ENCODE peak calls at places on chromosomes 12 and 14, in six cellular contexts. O is H1, S is sigmoid colon, A is prostate gland, Z is HCT116, Q is K562. E is an unnamed sample. For H3K9me3 and H3K4me1, the result is how much of the 10 kb centered on the place peaks cover.

GRCh38 chr14:31449971-31450610 is 7.2 kb downstream of the DTD2 start:
- DNase-seq in O (no peak), S (no peak), A (no peak), Z (peak), Q (peak), E (no peak)

GRCh38 chr14:53954551-53955233 is 1.9 kb downstream of the BMP4 start:
- DNase-seq in O (peak), S (peak), A (no peak), Z (no peak), Q (no peak), E (no peak)

GRCh38 chr14:100285021-100285912 is 21.0 kb downstream of the SLC25A29 start:
- DNase-seq in O (peak), S (no peak), A (peak), Z (no peak), Q (peak), E (no peak)

GRCh38 chr14:34368971-34369665 is 92.9 kb downstream of the SPTSSA start:
- DNase-seq in O (no peak), S (no peak), A (no peak), Z (no peak), Q (no peak), E (no peak)

GRCh38 chr12:954736-955135 is 5.2 kb upstream of the RAD52 start:
- DNase-seq in O (no peak), S (no peak), A (no peak), Z (no peak), Q (no peak), E (no peak)

GRCh38 chr12:47207005-47207717 is 127.4 kb upstream of the AMIGO2 start:
- DNase-seq in O (peak), S (no peak), A (no peak), Z (no peak), Q (no peak), E (no peak)

GRCh38 chr12:76929499-76929898 is 50.7 kb upstream of the CSRP2 start:
- DNase-seq in O (no peak), S (no peak), A (no peak), Z (no peak), Q (no peak), E (no peak)

GRCh38 chr12:69986109-69986508 is 161.1 kb downstream of the MYRFL start:
- DNase-seq in O (no peak), S (no peak), A (no peak), Z (no peak), Q (no peak), E (no peak)

GRCh38 chr12:30806989-30807694 is 52.4 kb upstream of the CAPRIN2 start:
- DNase-seq in O (peak), S (no peak), A (peak), Z (peak), Q (peak), E (no peak)

GRCh38 chr12:53219956-53220856 is 11.8 kb downstream of the RARG start:
- DNase-seq in O (peak), S (peak), A (peak), Z (peak), Q (peak), E (no peak)

GRCh38 chr14:103260629-103261124 is 73.4 kb upstream of the EIF5 start:
- DNase-seq in O (peak), S (peak), A (peak), Z (no peak), Q (no peak), E (no peak)

GRCh38 chr12:26749781-26750180 is 83.2 kb downstream of the ITPR2 start:
- DNase-seq in O (no peak), S (no peak), A (no peak), Z (no peak), Q (no peak), E (no peak)

GRCh38 chr14:87994974-87995373 is 2.0 kb upstream of the GALC start:
- DNase-seq in O (no peak), S (no peak), A (no peak), Z (no peak), Q (no peak), E (no peak)

GRCh38 chr14:91246051-91246852 is 1.7 kb upstream of the GPR68 start:
- DNase-seq in O (no peak), S (no peak), A (no peak), Z (no peak), Q (no peak), E (no peak)

GRCh38 chr12:76555226-76555767 is 4.3 kb downstream of the OSBPL8 start:
- DNase-seq in O (no peak), S (no peak), A (no peak), Z (no peak), Q (no peak), E (no peak)

GRCh38 chr12:56628671-56629458 is 1.3 kb downstream of the BAZ2A start:
- DNase-seq in O (peak), S (peak), A (peak), Z (no peak), Q (peak), E (no peak)

GRCh38 chr14:61298834-61299233 is 17.7 kb upstream of the TMEM30B start:
- DNase-seq in O (no peak), S (no peak), A (no peak), Z (no peak), Q (no peak), E (peak)

GRCh38 chr12:120261951-120262851 is 3.3 kb downstream of the PXN start:
- DNase-seq in O (no peak), S (peak), A (peak), Z (peak), Q (peak), E (no peak)

GRCh38 chr12:61654698-61655097 is 605.5 kb upstream of the USP15 start:
- DNase-seq in O (no peak), S (no peak), A (no peak), Z (peak), Q (no peak), E (no peak)

GRCh38 chr14:55317503-55317902 is 46.3 kb downstream of the FBXO34 start:
- DNase-seq in O (no peak), S (no peak), A (no peak), Z (no peak), Q (no peak), E (no peak)
- H3K9me3 ChIP-seq in O (under half), S (under half), A (under half), Z (under half), Q (under half), E (under half)

GRCh38 chr12:67107235-67107634 is 161.9 kb upstream of the CAND1 start:
- DNase-seq in O (no peak), S (no peak), A (no peak), Z (no peak), Q (no peak), E (no peak)

GRCh38 chr12:67111182-67111581 is 158.0 kb upstream of the CAND1 start:
- DNase-seq in O (no peak), S (no peak), A (no peak), Z (no peak), Q (no peak), E (no peak)

GRCh38 chr12:67107751-67108269 is 161.3 kb upstream of the CAND1 start:
- DNase-seq in O (no peak), S (no peak), A (no peak), Z (no peak), Q (no peak), E (no peak)
- H3K4me1 ChIP-seq in O (under half), S (under half), A (under half), Z (under half), Q (under half), E (under half)

DNA sequence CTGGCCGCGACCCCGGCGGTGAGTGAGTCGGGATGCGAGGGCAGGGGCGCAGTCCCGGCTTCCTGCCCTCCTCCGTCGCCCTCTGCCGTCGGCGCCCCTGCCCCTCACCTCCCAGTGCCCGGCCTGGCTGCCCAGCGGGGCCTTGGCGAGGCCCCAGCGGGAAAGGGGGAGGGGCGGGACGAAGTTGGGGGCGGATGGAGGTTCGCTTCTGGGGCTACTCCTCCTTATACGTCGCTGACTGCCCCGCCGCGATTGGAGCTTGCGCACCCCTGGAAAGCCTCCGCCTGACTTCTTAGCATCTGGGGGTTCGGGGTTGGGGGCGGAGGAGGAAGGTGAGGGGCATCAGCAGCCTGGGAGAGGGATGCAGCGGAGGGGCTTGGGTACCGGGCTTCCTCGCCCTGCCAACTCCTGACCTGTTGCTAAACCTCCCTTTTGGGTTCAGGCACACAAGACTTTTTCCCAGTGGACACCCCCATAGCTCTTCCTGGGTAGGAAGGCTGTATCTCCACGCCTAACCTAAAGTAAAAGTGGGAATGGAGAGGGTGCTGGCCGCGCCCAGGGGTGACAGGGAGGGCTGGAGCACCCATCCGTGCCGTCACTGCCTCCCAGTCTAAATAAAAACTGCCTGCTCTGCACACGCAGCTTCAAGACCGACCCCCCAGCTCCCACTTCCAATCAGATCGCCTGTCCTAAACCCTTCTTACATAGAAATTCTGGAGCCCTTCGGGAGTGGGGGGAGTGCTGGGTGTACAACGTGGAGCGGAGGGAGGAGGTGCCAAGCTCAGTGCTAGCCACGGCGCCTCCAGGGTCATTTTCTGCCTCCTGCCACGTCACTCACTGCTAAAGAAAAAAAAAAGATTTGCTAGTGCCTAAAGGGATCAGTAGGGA is 585 bp downstream of the TMEM263 start:
- DNase-seq in O (peak), S (peak), A (peak), Z (peak), Q (peak), E (peak)
- TF ChIP-seq POLR2AphosphoS5 in O (no peak), S (peak), A (no peak), Z (peak), Q (peak), E (peak)

DNA sequence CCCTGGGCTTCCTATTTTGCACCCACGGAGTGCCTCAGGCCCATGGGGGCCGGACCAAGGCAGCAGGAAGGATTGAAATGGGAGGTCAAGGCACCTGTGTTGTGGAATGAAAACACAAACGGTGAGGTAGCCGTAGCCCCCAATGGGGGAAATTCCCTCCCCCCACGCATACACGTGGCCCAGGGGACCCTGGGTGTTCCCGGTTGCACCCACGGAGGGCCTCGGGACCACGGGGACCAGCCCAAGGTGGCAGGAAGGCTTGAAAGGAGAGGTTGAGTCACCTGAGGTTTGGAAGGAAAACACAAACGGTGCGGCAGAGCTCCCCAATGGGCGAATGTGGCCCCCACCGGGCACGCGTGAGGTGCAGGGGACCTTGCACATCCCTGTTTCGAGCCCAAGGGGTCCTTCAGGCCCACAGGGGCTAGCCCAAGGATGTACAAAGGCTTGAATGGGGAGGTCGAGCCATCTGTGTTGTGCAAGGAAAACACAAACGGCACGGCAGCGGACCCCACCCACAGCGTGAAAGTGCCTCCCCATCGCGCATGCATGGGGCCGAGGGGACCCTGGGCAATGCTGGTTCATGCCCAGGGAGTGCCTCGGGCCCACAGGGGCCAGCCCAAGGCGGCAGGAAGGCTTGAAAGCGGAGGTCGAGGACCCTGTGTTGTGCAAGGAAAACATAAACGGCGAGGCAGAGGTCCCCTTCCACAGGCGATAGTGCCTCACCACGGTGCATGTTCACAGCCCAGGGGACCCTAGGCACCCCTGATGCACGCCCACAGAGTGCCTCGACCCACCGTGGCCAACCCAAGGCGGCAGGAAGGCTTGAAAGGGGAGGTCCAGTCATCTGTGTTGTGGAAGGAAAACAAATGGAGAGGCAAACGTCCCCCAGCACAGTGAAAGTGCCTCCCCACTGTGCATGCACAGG is 376.7 kb downstream of the ALG10 start:
- DNase-seq in O (peak), S (peak), A (peak), Z (no peak), Q (peak), E (peak)
- H3K9me3 ChIP-seq in O (half or more), S (under half), A (under half), Z (under half), Q (under half), E (under half)

E was measured in vagina.